ENCODE peak calls at places on chromosome 17, in ten cellular contexts. V is stimulated activated CD4-positive, alpha-beta T cell treated with anti-CD3 and anti-CD28 coated beads, Interleukin-1b, Interleukin-23, amount 100 ng/mL, for 1 hour; C is NCI-H526; T is HFFc6; A is GM19239; F is RKO; W is SHP77; D is stomach; K is hepatocyte; E is DMS53. M is an unnamed sample.

GRCh38 chr17:50906443-50906842 is 40.3 kb upstream of the TOB1 start:
- DNase-seq in T (no peak), D (no peak), F (no peak), E (no peak), A (no peak), W (no peak), C (no peak), K (no peak), V (no peak), M (no peak)

GRCh38 chr17:60039509-60040442 is 38.9 kb downstream of the HEATR6 start:
- DNase-seq in W (no peak), K (no peak), C (no peak), V (no peak), A (no peak), D (no peak), F (no peak), E (no peak), T (no peak), M (no peak)

GRCh38 chr17:59329558-59330313 is 1.7 kb upstream of the YPEL2 start:
- DNase-seq in K (peak; percentile 83), V (no peak), D (peak; percentile 66), E (peak; percentile 85), F (peak; percentile 70), A (peak; percentile 58), C (peak; percentile 72), W (peak; percentile 51), T (peak; percentile 71), M (peak; percentile 100)

GRCh38 chr17:55348749-55349354 is 72.8 kb downstream of the MMD start:
- DNase-seq in C (no peak), W (peak; percentile 26), K (peak; percentile 79), T (peak; percentile 13), V (no peak), A (peak; percentile 9), E (peak; percentile 68), F (peak; percentile 60), D (peak; percentile 63), M (peak; percentile 54)

GRCh38 chr17:3892095-3892998 is 506 bp downstream of the CAMKK1 start:
- DNase-seq in E (peak; percentile 94), V (peak; percentile 36), C (no peak), T (peak; percentile 75), F (peak; percentile 62), D (peak; percentile 65), W (peak; percentile 54), A (peak; percentile 67), K (peak; percentile 81), M (peak; percentile 42)

GRCh38 chr17:35889818-35890773 is 9.9 kb upstream of the CCL5 start:
- DNase-seq in T (peak; percentile 23), A (no peak), D (peak; percentile 39), K (peak; percentile 79), C (no peak), V (no peak), W (no peak), F (no peak), E (peak; percentile 34), M (no peak)

GRCh38 chr17:81511800-81512559 is 619 bp downstream of the ACTG1 start:
- DNase-seq in W (no peak), C (no peak), A (no peak), V (no peak), E (peak; percentile 66), T (peak; percentile 43), D (no peak), K (no peak), F (peak; percentile 48), M (peak; percentile 42)

GRCh38 chr17:49969134-49969759 is at the start of gene DLX4:
- DNase-seq in F (no peak), A (no peak), K (no peak), W (no peak), E (peak; percentile 28), D (no peak), V (no peak), T (no peak), C (no peak), M (no peak)

GRCh38 chr17:79006001-79006400 is 3.6 kb downstream of the CANT1 start:
- DNase-seq in C (no peak), W (no peak), F (no peak), T (no peak), V (no peak), A (no peak), K (no peak), E (peak; percentile 66), D (no peak), M (no peak)

GRCh38 chr17:38428643-38429371 is 543 bp downstream of the ARHGAP23 start:
- DNase-seq in A (no peak), K (peak; percentile 62), T (peak; percentile 20), D (peak; percentile 44), C (no peak), E (no peak), W (no peak), V (no peak), F (no peak), M (peak; percentile 21)

GRCh38 chr17:58325289-58325726 is 3.3 kb downstream of the TSPOAP1 start:
- DNase-seq in F (no peak), E (peak; percentile 52), A (no peak), D (no peak), T (no peak), K (peak; percentile 46), C (peak; percentile 97), V (no peak), W (no peak), M (peak; percentile 89)

GRCh38 chr17:34781571-34782108 is 179.6 kb downstream of the CCT6B start:
- DNase-seq in K (no peak), A (no peak), T (peak; percentile 4), W (no peak), F (peak; percentile 69), V (no peak), E (no peak), D (no peak), C (no peak), M (no peak)

GRCh38 chr17:34624767-34625389 is 45.5 kb downstream of the TMEM132E start:
- DNase-seq in T (no peak), D (no peak), K (no peak), V (no peak), E (no peak), F (no peak), W (no peak), A (no peak), C (no peak), M (no peak)

GRCh38 chr17:7840875-7841274 is 6.9 kb downstream of the KDM6B start:
- DNase-seq in T (no peak), F (no peak), C (no peak), W (no peak), A (no peak), K (no peak), E (no peak), V (no peak), D (no peak), M (no peak)

GRCh38 chr17:16886655-16887322 is 85.1 kb downstream of the TNFRSF13B start:
- DNase-seq in F (no peak), W (no peak), A (peak; percentile 38), C (no peak), K (no peak), D (no peak), E (no peak), T (no peak), V (no peak), M (no peak)

GRCh38 chr17:39001703-39002637 is 34.8 kb upstream of the FBXO47 start:
- DNase-seq in C (peak; percentile 49), A (no peak), E (no peak), F (peak; percentile 37), D (peak; percentile 48), V (no peak), W (no peak), K (no peak), T (peak; percentile 87), M (no peak)

GRCh38 chr17:6572997-6573396 is 16.6 kb upstream of the PITPNM3 start:
- DNase-seq in K (no peak), W (no peak), T (no peak), F (no peak), V (no peak), D (peak; percentile 22), C (no peak), E (no peak), A (no peak), M (no peak)

GRCh38 chr17:79549111-79549915 is 61.5 kb downstream of the RBFOX3 start:
- DNase-seq in F (no peak), E (no peak), A (no peak), V (no peak), K (no peak), T (no peak), W (no peak), D (no peak), C (no peak), M (no peak)

GRCh38 chr17:8320990-8321389 is 10.9 kb downstream of the ARHGEF15 start:
- DNase-seq in F (no peak), V (no peak), D (no peak), T (no peak), C (no peak), E (no peak), K (no peak), A (no peak), W (no peak), M (no peak)

GRCh38 chr17:8865385-8865784 is 2.1 kb downstream of the PIK3R6 start:
- DNase-seq in D (no peak), W (no peak), A (no peak), T (no peak), E (no peak), V (no peak), K (no peak), F (no peak), C (no peak), M (no peak)

GRCh38 chr17:28317965-28318758 is 838 bp upstream of the TMEM97 start:
- DNase-seq in T (no peak), W (peak; percentile 9), F (peak; percentile 26), C (no peak), D (no peak), E (peak; percentile 49), A (no peak), V (no peak), K (no peak), M (no peak)

GRCh38 chr17:81635973-81636504 is 873 bp downstream of the NPLOC4 start:
- DNase-seq in C (no peak), E (peak; percentile 78), F (peak; percentile 86), D (no peak), K (no peak), V (no peak), W (no peak), A (no peak), T (peak; percentile 61), M (no peak)

GRCh38 chr17:79160980-79161621 is 86.5 kb downstream of the ENGASE start:
- DNase-seq in D (no peak), V (no peak), T (no peak), F (peak; percentile 65), E (peak; percentile 34), C (no peak), A (no peak), W (peak; percentile 48), K (no peak), M (no peak)

GRCh38 chr17:18322522-18322921 is 7.4 kb downstream of the SMCR8 start:
- DNase-seq in E (no peak), W (no peak), K (no peak), F (no peak), D (no peak), C (no peak), V (no peak), T (no peak), A (no peak), M (no peak)

GRCh38 chr17:1919206-1919605 is 89.4 kb downstream of the RPA1 start:
- DNase-seq in K (no peak), D (no peak), A (no peak), T (no peak), C (no peak), F (no peak), W (no peak), E (no peak), V (no peak), M (no peak)

M was measured in AML-193.